ENCODE peak calls at places on chromosomes 5 and 9, in seven cellular contexts. P is GM23338, S is SK-N-SH, F is PC-9, A is neural progenitor cell, E is PC-3, C is MM.1S. K is an unnamed sample.

GRCh38 chr5:169686137-169686536 is 49.1 kb downstream of the DOCK2 start:
- DNase-seq in P (no peak), S (no peak), F (no peak), A (no peak), E (no peak), C (no peak), K (no peak)

GRCh38 chr9:114957558-114957957 is 27.2 kb upstream of the TNFSF8 start:
- DNase-seq in P (no peak), S (no peak), F (no peak), A (no peak), E (no peak), C (no peak), K (peak; percentile 4)

GRCh38 chr9:133058550-133059320 is 3.0 kb upstream of the CEL start:
- DNase-seq in P (no peak), S (no peak), F (no peak), A (no peak), E (no peak), C (peak; percentile 60), K (no peak)

GRCh38 chr5:151213803-151214613 is 9.9 kb downstream of the CCDC69 start:
- DNase-seq in P (peak; percentile 65), S (no peak), F (no peak), A (no peak), E (no peak), C (peak; percentile 94), K (peak; percentile 28)

GRCh38 chr9:75616841-75617566 is 273.5 kb upstream of the PCSK5 start:
- DNase-seq in P (no peak), S (no peak), F (no peak), A (peak; percentile 78), E (no peak), C (no peak), K (no peak)

GRCh38 chr5:129664336-129664937 is 83.5 kb upstream of the MINAR2 start:
- DNase-seq in P (peak; percentile 65), S (peak; percentile 16), F (no peak), A (peak; percentile 32), E (peak; percentile 69), C (peak; percentile 53), K (peak; percentile 38)

GRCh38 chr9:34651876-34652602 is at the start of gene IL11RA:
- DNase-seq in P (peak; percentile 96), S (no peak), F (peak; percentile 65), A (peak; percentile 95), E (peak; percentile 68), C (peak; percentile 41), K (peak; percentile 84)

GRCh38 chr5:11104543-11105151 is 343.6 kb upstream of the DAP start:
- DNase-seq in P (no peak), S (no peak), F (no peak), A (peak; percentile 82), E (no peak), C (no peak), K (no peak)

GRCh38 chr5:65828507-65828906 is 97.9 kb upstream of the ERBIN start:
- DNase-seq in P (no peak), S (peak; percentile 34), F (no peak), A (no peak), E (no peak), C (no peak), K (peak; percentile 86)

GRCh38 chr5:136094189-136094912 is 38.3 kb upstream of the SMAD5 start:
- DNase-seq in P (no peak), S (no peak), F (no peak), A (no peak), E (no peak), C (no peak), K (no peak)

GRCh38 chr5:53045263-53045662 is 56.1 kb downstream of the ITGA2 start:
- DNase-seq in P (no peak), S (no peak), F (no peak), A (no peak), E (no peak), C (no peak), K (peak; percentile 35)

GRCh38 chr5:61280205-61280604 is 51.9 kb upstream of the ZSWIM6 start:
- DNase-seq in P (no peak), S (no peak), F (peak; percentile 49), A (no peak), E (peak; percentile 68), C (no peak), K (peak; percentile 91)

GRCh38 chr9:112112941-112113399 is 62.1 kb downstream of the SUSD1 start:
- DNase-seq in P (peak; percentile 78), S (peak; percentile 24), F (peak; percentile 87), A (peak; percentile 53), E (peak; percentile 84), C (no peak), K (peak; percentile 78)

GRCh38 chr5:149745-150450 is 41.4 kb upstream of the LRRC14B start:
- DNase-seq in P (no peak), S (no peak), F (peak; percentile 59), A (no peak), E (peak; percentile 95), C (no peak), K (no peak)

GRCh38 chr9:72203205-72203803 is 54.1 kb downstream of the GDA start:
- DNase-seq in P (peak; percentile 73), S (peak; percentile 31), F (no peak), A (peak; percentile 63), E (peak; percentile 56), C (peak; percentile 54), K (peak; percentile 56)

GRCh38 chr5:35518104-35518503 is 99.6 kb upstream of the SPEF2 start:
- DNase-seq in P (no peak), S (no peak), F (no peak), A (no peak), E (no peak), C (peak; percentile 76), K (no peak)

GRCh38 chr9:137412431-137412830 is 10.5 kb downstream of the EXD3 start:
- DNase-seq in P (no peak), S (no peak), F (no peak), A (no peak), E (no peak), C (no peak), K (peak; percentile 48)

GRCh38 chr9:116027096-116027495 is 126.5 kb upstream of the PAPPA start:
- DNase-seq in P (peak; percentile 11), S (no peak), F (no peak), A (peak; percentile 9), E (no peak), C (no peak), K (peak; percentile 32)

GRCh38 chr5:5671823-5672222 is 249.3 kb downstream of the ICE1 start:
- DNase-seq in P (no peak), S (no peak), F (no peak), A (no peak), E (no peak), C (no peak), K (no peak)

GRCh38 chr5:16981700-16982099 is 45.6 kb upstream of the MYO10 start:
- DNase-seq in P (no peak), S (no peak), F (no peak), A (no peak), E (no peak), C (no peak), K (no peak)

GRCh38 chr9:109072133-109072692 is 47.5 kb downstream of the TMEM245 start:
- DNase-seq in P (no peak), S (no peak), F (no peak), A (no peak), E (no peak), C (no peak), K (no peak)

GRCh38 chr9:137772281-137772873 is 105.2 kb upstream of the CACNA1B start:
- DNase-seq in P (peak; percentile 64), S (no peak), F (no peak), A (peak; percentile 38), E (no peak), C (no peak), K (peak; percentile 5)

GRCh38 chr5:173913686-173914321 is 25.7 kb downstream of the CPEB4 start:
- DNase-seq in P (no peak), S (peak; percentile 39), F (no peak), A (no peak), E (no peak), C (peak; percentile 13), K (no peak)
- H3F3A ChIP-seq in P (no peaks in the 10 kb centered on the region), S (peaks cover 11% of the 10 kb centered on the region), F (peaks cover 6% of the 10 kb centered on the region), A (no peaks in the 10 kb centered on the region), E (no peaks in the 10 kb centered on the region), C (peaks cover 63% of the 10 kb centered on the region), K (peaks cover 20% of the 10 kb centered on the region)

DNA sequence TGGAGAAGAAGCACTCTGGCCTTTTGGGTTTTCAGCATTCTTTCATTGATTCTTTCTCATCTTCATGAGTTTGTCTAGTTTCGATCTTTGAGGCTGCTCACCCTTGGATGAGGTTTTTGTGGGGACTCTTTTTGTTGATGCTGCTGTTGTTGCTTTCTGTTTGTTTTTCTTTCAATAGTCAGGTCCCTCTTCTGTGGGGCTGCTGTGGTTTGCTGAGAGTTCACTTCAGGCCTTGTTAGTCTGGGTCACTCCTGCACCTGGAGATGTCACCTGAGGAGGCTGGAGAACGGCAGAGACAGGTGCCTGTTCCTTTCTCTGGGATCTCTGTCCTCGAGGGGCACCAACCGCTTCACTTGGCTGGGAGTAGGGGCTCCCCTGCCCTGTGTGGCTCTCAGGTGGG is 14.0 kb downstream of the RANBP17 start:
- DNase-seq in P (no peak), S (no peak), F (no peak), A (no peak), E (no peak), C (peak; percentile 89), K (no peak)
- H3K4me2 ChIP-seq in P (no peak overlapping the region), S (no peak overlapping the region), F (no peak overlapping the region), A (no peak overlapping the region), E (no peak overlapping the region), C (peak overlapping the region; percentile 62), K (no peak overlapping the region)

DNA sequence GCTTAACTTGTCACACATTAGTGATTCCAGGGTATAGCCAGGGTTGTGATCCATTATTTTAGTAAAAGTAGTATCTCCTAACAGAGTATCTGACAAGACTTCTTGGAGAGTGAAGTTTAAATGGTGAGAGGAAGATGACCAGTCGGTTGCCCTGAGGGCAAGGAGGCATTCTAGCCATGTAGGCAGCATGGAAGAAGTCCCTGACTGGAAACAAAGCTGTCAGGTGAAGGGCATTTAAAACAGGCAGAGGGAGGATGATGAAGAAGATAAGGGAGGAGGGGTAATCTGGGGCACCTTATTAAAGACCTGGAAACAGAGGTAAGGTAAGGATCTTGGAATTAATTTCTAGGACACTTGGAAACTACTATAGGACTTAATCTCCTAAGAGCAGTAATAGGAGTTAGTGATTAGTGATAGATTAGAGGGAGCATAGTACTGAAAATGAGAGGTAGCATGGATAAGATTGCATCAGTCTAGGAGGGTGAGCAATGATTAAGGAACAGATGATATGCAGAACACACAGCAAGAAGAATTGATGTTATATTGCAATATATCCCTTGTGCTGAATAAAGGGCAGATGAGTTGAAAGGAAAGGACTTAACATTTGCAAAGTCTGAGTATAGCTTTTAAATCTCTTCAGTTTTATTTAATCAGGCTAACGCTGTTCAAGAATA is 9.5 kb downstream of the KIF2A start:
- DNase-seq in P (no peak), S (no peak), F (no peak), A (no peak), E (no peak), C (no peak), K (peak; percentile 40)
- H4K20me1 ChIP-seq in P (peaks cover 67% of the 10 kb centered on the region), S (peaks cover 98% of the 10 kb centered on the region), F (peaks cover 69% of the 10 kb centered on the region), A (peaks cover 100% of the 10 kb centered on the region), E (peaks cover 42% of the 10 kb centered on the region), C (peaks cover 22% of the 10 kb centered on the region), K (peaks cover 6% of the 10 kb centered on the region)

DNA sequence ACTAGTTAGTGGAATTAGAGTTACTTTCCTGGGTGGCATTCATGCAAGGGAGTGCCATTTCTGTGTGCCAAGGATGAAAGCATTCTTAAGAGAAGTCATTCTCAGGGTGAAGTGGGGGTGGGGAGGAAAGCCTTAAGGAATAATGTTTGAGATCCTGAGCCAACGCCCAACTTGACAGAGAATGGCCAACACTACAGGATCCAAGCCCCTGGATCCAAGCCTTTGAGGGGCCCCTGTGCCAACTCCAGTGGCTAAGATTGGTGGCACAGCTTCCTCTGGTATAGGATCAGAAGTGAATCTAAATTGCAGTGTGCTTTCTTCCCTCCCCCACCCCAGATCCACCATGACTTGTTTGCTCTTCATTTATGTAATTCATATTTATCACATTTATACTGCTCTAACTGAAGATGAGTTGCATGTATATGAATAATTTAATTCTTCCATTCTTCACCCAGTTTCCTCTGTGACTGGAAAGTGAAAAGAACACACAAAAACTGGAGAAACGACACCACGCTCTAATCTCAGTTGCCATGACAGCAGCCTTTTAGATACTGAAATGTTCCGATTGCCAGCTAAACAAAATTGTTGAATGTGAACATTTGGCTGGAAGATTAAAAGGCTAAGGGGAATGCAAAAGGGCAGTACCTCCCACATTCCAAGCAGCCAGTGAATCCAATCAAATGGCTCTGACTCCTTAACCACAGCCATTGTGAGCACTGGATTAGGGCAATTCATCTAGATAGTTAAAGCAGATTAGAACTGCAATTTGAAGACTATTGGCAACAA is 4.5 kb downstream of the ZNF608 start:
- DNase-seq in P (peak; percentile 54), S (no peak), F (peak; percentile 63), A (peak; percentile 91), E (peak; percentile 84), C (no peak), K (peak; percentile 87)
- H3F3A ChIP-seq in P (no peaks in the 10 kb centered on the region), S (peaks cover 15% of the 10 kb centered on the region), F (no peaks in the 10 kb centered on the region), A (peaks cover 79% of the 10 kb centered on the region), E (no peaks in the 10 kb centered on the region), C (no peaks in the 10 kb centered on the region), K (peaks cover 46% of the 10 kb centered on the region)

K was measured in GM23248.